ENCODE peak calls at places on chromosomes 6 and 20, in nine cellular contexts. P is pancreas, H is heart left ventricle, I is lung, Z is transverse colon, V is ovary, W is kidney, F is mammary epithelial cell, D is GM12878. E is an unnamed sample.

GRCh38 chr6:168385858-168386735 is 54.9 kb upstream of the SMOC2 start:
- DNase-seq in P (no peak), H (no peak), I (no peak), Z (no peak), V (no peak), W (peak; percentile 51), F (no peak), D (no peak), E (no peak)

GRCh38 chr6:167819640-167820039 is 7.1 kb upstream of the AFDN start:
- DNase-seq in P (peak; percentile 51), H (no peak), I (no peak), Z (no peak), V (no peak), W (no peak), F (no peak), D (no peak), E (no peak)

GRCh38 chr20:2919518-2920245 is 46.4 kb downstream of the PTPRA start:
- DNase-seq in P (no peak), H (no peak), I (no peak), Z (peak; percentile 34), V (no peak), W (no peak), F (no peak), D (no peak), E (no peak)

GRCh38 chr6:134080171-134080795 is 27.9 kb upstream of the SLC2A12 start:
- DNase-seq in P (no peak), H (no peak), I (no peak), Z (peak; percentile 34), V (no peak), W (no peak), F (peak; percentile 71), D (no peak), E (no peak)

GRCh38 chr20:34817801-34818200 is 7.7 kb downstream of the NCOA6 start:
- DNase-seq in P (no peak), H (no peak), I (no peak), Z (no peak), V (no peak), W (no peak), F (no peak), D (no peak), E (no peak)

GRCh38 chr20:11719153-11719552 is 198.5 kb upstream of the BTBD3 start:
- DNase-seq in P (no peak), H (no peak), I (no peak), Z (no peak), V (no peak), W (no peak), F (no peak), D (no peak), E (no peak)

GRCh38 chr6:1536526-1537429 is 72.9 kb upstream of the FOXC1 start:
- DNase-seq in P (no peak), H (no peak), I (no peak), Z (peak; percentile 30), V (no peak), W (peak; percentile 55), F (no peak), D (no peak), E (no peak)

GRCh38 chr6:15299430-15300131 is 53.7 kb downstream of the JARID2 start:
- DNase-seq in P (no peak), H (peak; percentile 63), I (no peak), Z (peak; percentile 63), V (peak; percentile 36), W (no peak), F (no peak), D (peak; percentile 90), E (no peak)

GRCh38 chr6:79599725-79600259 is 31.3 kb upstream of the SH3BGRL2 start:
- DNase-seq in P (no peak), H (no peak), I (no peak), Z (no peak), V (no peak), W (no peak), F (no peak), D (no peak), E (no peak)

GRCh38 chr20:4136078-4136966 is 121.0 kb upstream of the RNF24 start:
- DNase-seq in P (no peak), H (no peak), I (no peak), Z (no peak), V (no peak), W (no peak), F (no peak), D (no peak), E (peak; percentile 63)

GRCh38 chr6:85078071-85078470 is 313.7 kb upstream of the TBX18 start:
- DNase-seq in P (no peak), H (no peak), I (no peak), Z (no peak), V (no peak), W (no peak), F (peak; percentile 91), D (no peak), E (no peak)

GRCh38 chr6:51432481-51432880 is 613.8 kb downstream of the TFAP2B start:
- DNase-seq in P (no peak), H (no peak), I (no peak), Z (no peak), V (no peak), W (no peak), F (peak; percentile 23), D (no peak), E (no peak)

GRCh38 chr6:72111611-72112010 is 225.3 kb downstream of the RIMS1 start:
- DNase-seq in P (no peak), H (no peak), I (no peak), Z (no peak), V (no peak), W (no peak), F (no peak), D (no peak), E (no peak)

GRCh38 chr6:93784794-93785757 is 365.7 kb upstream of the EPHA7 start:
- DNase-seq in P (no peak), H (no peak), I (no peak), Z (no peak), V (no peak), W (no peak), F (no peak), D (no peak), E (no peak)

GRCh38 chr20:19412254-19412653 is 199.8 kb downstream of the SLC24A3 start:
- DNase-seq in P (no peak), H (no peak), I (no peak), Z (no peak), V (no peak), W (no peak), F (no peak), D (no peak), E (no peak)

GRCh38 chr20:19416627-19417026 is 204.2 kb downstream of the SLC24A3 start:
- DNase-seq in P (no peak), H (no peak), I (no peak), Z (no peak), V (no peak), W (no peak), F (no peak), D (no peak), E (no peak)

GRCh38 chr20:19419420-19419819 is 207.0 kb downstream of the SLC24A3 start:
- DNase-seq in P (no peak), H (no peak), I (no peak), Z (no peak), V (no peak), W (no peak), F (no peak), D (no peak), E (no peak)

GRCh38 chr20:19414600-19414999 is 202.2 kb downstream of the SLC24A3 start:
- DNase-seq in P (no peak), H (no peak), I (no peak), Z (no peak), V (no peak), W (no peak), F (no peak), D (no peak), E (no peak)

DNA sequence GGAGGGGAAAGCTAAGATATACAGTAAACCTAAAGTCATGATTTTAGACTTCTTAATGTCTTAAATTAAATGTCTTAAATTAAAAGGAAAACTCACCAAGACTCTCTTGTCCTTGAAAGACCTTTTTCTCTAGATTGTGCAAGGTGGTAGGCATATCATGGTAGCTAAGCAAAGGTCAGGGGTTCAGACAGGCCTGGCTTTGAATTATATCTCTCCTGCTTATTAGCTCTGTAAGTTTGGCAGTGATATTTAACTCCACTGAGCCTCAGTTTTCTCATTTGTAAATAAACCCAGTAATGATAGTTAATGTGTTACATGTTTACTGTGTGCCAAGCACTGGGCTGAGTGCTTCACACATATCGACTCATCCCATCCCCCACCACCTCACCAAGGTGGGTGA is 203.3 kb downstream of the SLC24A3 start:
- DNase-seq in P (no peak), H (no peak), I (no peak), Z (no peak), V (no peak), W (no peak), F (no peak), D (no peak), E (no peak)
- TF ChIP-seq CTCF in P (no peak), H (no peak), I (no peak), Z (no peak), V (no peak), W (no peak), F (no peak), D (no peak), E (no peak)

GRCh38 chr6:109002882-109003281 is 91.8 kb downstream of the SESN1 start:
- DNase-seq in P (no peak), H (no peak), I (no peak), Z (no peak), V (no peak), W (no peak), F (no peak), D (no peak), E (no peak)

GRCh38 chr6:109000289-109000688 is 94.4 kb downstream of the SESN1 start:
- DNase-seq in P (no peak), H (no peak), I (no peak), Z (no peak), V (no peak), W (no peak), F (no peak), D (no peak), E (no peak)

GRCh38 chr6:109002100-109002697 is 92.4 kb downstream of the SESN1 start:
- DNase-seq in P (no peak), H (no peak), I (no peak), Z (no peak), V (no peak), W (no peak), F (peak; percentile 64), D (no peak), E (no peak)

GRCh38 chr6:108999428-108999827 is 95.2 kb downstream of the SESN1 start:
- DNase-seq in P (no peak), H (no peak), I (no peak), Z (no peak), V (no peak), W (no peak), F (no peak), D (no peak), E (no peak)

GRCh38 chr6:109001554-109001953 is 93.1 kb downstream of the SESN1 start:
- DNase-seq in P (no peak), H (no peak), I (no peak), Z (no peak), V (no peak), W (no peak), F (no peak), D (no peak), E (no peak)
- H3K4me1 ChIP-seq in P (peaks cover 72% of the 10 kb centered on the region), H (peaks cover 65% of the 10 kb centered on the region), I (no peaks in the 10 kb centered on the region), Z (peaks cover 52% of the 10 kb centered on the region), V (peaks cover 4% of the 10 kb centered on the region), W (peaks cover 14% of the 10 kb centered on the region), F (peaks cover 14% of the 10 kb centered on the region), D (no peaks in the 10 kb centered on the region), E (peaks cover 11% of the 10 kb centered on the region)

GRCh38 chr6:163771180-163771579 is 356.7 kb downstream of the QKI start:
- DNase-seq in P (no peak), H (no peak), I (no peak), Z (no peak), V (no peak), W (no peak), F (no peak), D (no peak), E (no peak)
- H3K9me3 ChIP-seq in P (no peaks in the 10 kb centered on the region), H (no peaks in the 10 kb centered on the region), I (no peaks in the 10 kb centered on the region), Z (no peaks in the 10 kb centered on the region), V (no peaks in the 10 kb centered on the region), W (no peaks in the 10 kb centered on the region), F (no peaks in the 10 kb centered on the region), D (no peaks in the 10 kb centered on the region), E (no peaks in the 10 kb centered on the region)

GRCh38 chr6:130366011-130366963 is at the start of gene TMEM200A:
- DNase-seq in P (peak; percentile 73), H (peak; percentile 26), I (no peak), Z (peak; percentile 23), V (peak; percentile 67), W (peak; percentile 85), F (peak; percentile 58), D (no peak), E (peak; percentile 51)
- TF ChIP-seq CTCF in P (no peak), H (no peak), I (no peak), Z (no peak), V (no peak), W (no peak), F (no peak), D (no peak), E (no peak)